ENCODE peak calls at places on chromosomes 6 and 20, in four cellular contexts. V, X, E and F are unnamed samples.

GRCh38 chr6:13846841-13847240 is 32.5 kb upstream of the MCUR1 start:
- DNase-seq in V (no peak), X (no peak), E (peak; percentile 81), F (no peak)

GRCh38 chr20:64194269-64194668 is 30.0 kb downstream of the MYT1 start:
- DNase-seq in V (no peak), X (no peak), E (no peak), F (no peak)

GRCh38 chr6:40000964-40001515 is 66.8 kb upstream of the MOCS1 start:
- DNase-seq in V (no peak), X (no peak), E (no peak), F (no peak)

GRCh38 chr6:81511423-81511822 is 241.1 kb downstream of the TENT5A start:
- DNase-seq in V (no peak), X (no peak), E (no peak), F (no peak)

GRCh38 chr20:35055445-35056276 is 36.9 kb downstream of the TRPC4AP start:
- DNase-seq in V (peak; percentile 87), X (no peak), E (no peak), F (no peak)

GRCh38 chr6:104591573-104592334 is 268.0 kb downstream of the HACE1 start:
- DNase-seq in V (peak; percentile 63), X (no peak), E (no peak), F (no peak)

GRCh38 chr6:10390495-10391298 is 24.2 kb downstream of the TFAP2A start:
- DNase-seq in V (no peak), X (no peak), E (peak; percentile 52), F (no peak)

GRCh38 chr6:138089325-138089724 is 17.9 kb downstream of the PERP start:
- DNase-seq in V (no peak), X (no peak), E (no peak), F (no peak)

GRCh38 chr20:19968488-19969073 is 48.6 kb upstream of the NAA20 start:
- DNase-seq in V (no peak), X (no peak), E (no peak), F (no peak)

GRCh38 chr6:93567164-93567563 is 147.8 kb upstream of the EPHA7 start:
- DNase-seq in V (no peak), X (no peak), E (no peak), F (no peak)

GRCh38 chr6:111462770-111463391 is 20.1 kb downstream of the REV3L start:
- DNase-seq in V (peak; percentile 83), X (no peak), E (no peak), F (no peak)

GRCh38 chr6:64280569-64280968 is 645.0 kb downstream of the PHF3 start:
- DNase-seq in V (peak; percentile 72), X (no peak), E (no peak), F (peak; percentile 30)

GRCh38 chr6:125888989-125889656 is 67.4 kb upstream of the HINT3 start:
- DNase-seq in V (peak; percentile 62), X (no peak), E (peak; percentile 51), F (no peak)

GRCh38 chr6:106046116-106046853 is 39.9 kb upstream of the PRDM1 start:
- DNase-seq in V (no peak), X (no peak), E (no peak), F (no peak)

GRCh38 chr20:4555188-4555893 is 166.4 kb upstream of the PRND start:
- DNase-seq in V (peak; percentile 25), X (no peak), E (no peak), F (no peak)

GRCh38 chr20:59120919-59121318 is 42.7 kb upstream of the ZNF831 start:
- DNase-seq in V (no peak), X (no peak), E (no peak), F (no peak)

GRCh38 chr6:36858407-36858981 is 16.1 kb downstream of the PPIL1 start:
- DNase-seq in V (peak; percentile 90), X (no peak), E (peak; percentile 86), F (no peak)

GRCh38 chr6:31114970-31115849 is 610 bp downstream of the PSORS1C1 start:
- DNase-seq in V (peak; percentile 65), X (no peak), E (no peak), F (no peak)
- TF ChIP-seq CTCF in V (peak; percentile 44), X (no peak), E (peak; percentile 45), F (no peak)

GRCh38 chr20:309306-309840 is 12.0 kb downstream of the ZCCHC3 start:
- DNase-seq in V (peak; percentile 53), X (no peak), E (no peak), F (no peak)
- TF ChIP-seq CTCF in V (no peak), X (no peak), E (no peak), F (no peak)

DNA sequence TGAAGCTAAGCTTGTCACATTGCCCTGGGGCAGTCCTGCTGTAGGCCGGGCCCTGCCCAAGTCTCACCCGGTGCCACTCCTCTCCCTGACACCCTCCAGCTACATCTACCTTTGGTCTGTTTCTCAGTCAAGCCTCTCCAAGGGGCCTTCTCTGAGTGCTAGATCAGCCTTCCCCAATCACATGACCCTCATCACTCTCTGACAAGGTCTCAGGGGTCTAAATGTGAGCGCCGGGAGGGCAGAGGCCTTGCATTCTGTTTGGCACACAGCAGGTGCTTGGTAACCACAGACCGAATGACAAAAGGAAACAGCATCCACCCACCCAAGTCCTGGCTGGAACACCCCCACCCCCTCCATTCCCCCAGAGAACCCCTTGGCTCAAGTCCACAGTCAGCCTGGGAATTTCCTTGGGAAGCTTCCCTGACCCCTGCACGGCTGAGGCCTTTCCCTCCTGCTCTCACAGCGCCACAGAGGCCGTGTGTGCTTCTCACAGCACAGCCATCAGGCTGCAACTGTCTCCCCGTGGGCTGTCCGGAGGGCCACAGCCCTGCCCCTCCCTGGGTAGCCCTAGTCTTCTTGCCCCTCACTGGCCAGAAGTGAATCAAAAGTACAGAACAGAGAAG is 32.9 kb downstream of the PKIG start:
- DNase-seq in V (peak; percentile 48), X (no peak), E (no peak), F (no peak)
- TF ChIP-seq CTCF in V (no peak), X (no peak), E (no peak), F (no peak)

GRCh38 chr20:39676857-39677351 is 714.8 kb downstream of the DHX35 start:
- DNase-seq in V (peak; percentile 11), X (no peak), E (no peak), F (no peak)
- TF ChIP-seq CTCF in V (peak; percentile 27), X (no peak), E (peak; percentile 66), F (no peak)